ENCODE peak calls at places on chromosomes 7 and 10, in eight cellular contexts. W is Right ventricle myocardium inferior, P is astrocyte of the spinal cord, E is nephron progenitor cell, L is left lung, M is T-cell, F is endodermal cell, Z is BJ. G is an unnamed sample.

GRCh38 chr7:16813232-16813616 is 8.4 kb upstream of the AGR2 start:
- DNase-seq in W (no peak), L (no peak), Z (no peak), E (no peak), F (no peak), P (peak; percentile 81), M (no peak), G (no peak)

GRCh38 chr7:17374654-17375053 is 76.2 kb downstream of the AHR start:
- DNase-seq in Z (no peak), L (no peak), P (peak; percentile 41), W (no peak), M (no peak), F (no peak), E (no peak), G (no peak)

GRCh38 chr10:99551158-99551557 is 18.4 kb downstream of the NKX2-3 start:
- DNase-seq in E (no peak), L (no peak), Z (no peak), F (peak; percentile 55), W (no peak), M (no peak), P (no peak), G (no peak)

GRCh38 chr7:130940326-130940725 is 206.3 kb upstream of the KLF14 start:
- DNase-seq in L (no peak), W (no peak), P (peak; percentile 28), M (no peak), Z (no peak), F (no peak), E (no peak), G (no peak)

GRCh38 chr7:136064098-136064497 is 86.9 kb upstream of the MTPN start:
- DNase-seq in F (no peak), L (no peak), W (no peak), E (no peak), Z (no peak), M (no peak), P (no peak), G (no peak)

GRCh38 chr10:130231211-130231850 is 95.1 kb downstream of the GLRX3 start:
- DNase-seq in L (no peak), W (no peak), E (no peak), P (no peak), M (no peak), Z (no peak), F (peak; percentile 36), G (no peak)

GRCh38 chr10:124128811-124129145 is 35.4 kb upstream of the CHST15 start:
- DNase-seq in L (no peak), M (no peak), Z (no peak), W (no peak), F (no peak), P (no peak), E (no peak), G (no peak)

GRCh38 chr10:11874568-11875182 is 51.5 kb downstream of the PROSER2 start:
- DNase-seq in P (peak; percentile 7), M (peak; percentile 14), Z (no peak), W (peak; percentile 65), F (peak; percentile 90), E (peak; percentile 63), L (no peak), G (peak; percentile 76)

GRCh38 chr10:48525956-48526355 is 78.9 kb downstream of the ARHGAP22 start:
- DNase-seq in Z (no peak), P (no peak), L (no peak), W (no peak), F (peak; percentile 41), M (no peak), E (no peak), G (no peak)

GRCh38 chr10:27372095-27372494 is 131.5 kb upstream of the ACBD5 start:
- DNase-seq in F (no peak), P (no peak), E (no peak), Z (peak; percentile 52), W (no peak), M (no peak), L (no peak), G (no peak)

GRCh38 chr7:39650676-39651075 is 27.3 kb downstream of the RALA start:
- DNase-seq in W (no peak), L (no peak), P (peak; percentile 71), M (no peak), Z (no peak), E (no peak), F (no peak), G (no peak)

GRCh38 chr7:35035511-35035921 is 1.8 kb downstream of the DPY19L1 start:
- DNase-seq in F (peak; percentile 76), E (no peak), M (no peak), L (no peak), P (peak; percentile 69), W (no peak), Z (no peak), G (no peak)

GRCh38 chr7:134935701-134936100 is 50.6 kb upstream of the AGBL3 start:
- DNase-seq in E (no peak), W (no peak), L (no peak), F (no peak), P (peak; percentile 34), M (no peak), Z (no peak), G (no peak)

GRCh38 chr10:131050162-131050766 is 261.3 kb downstream of the TCERG1L start:
- DNase-seq in E (no peak), L (no peak), P (no peak), W (no peak), F (no peak), Z (no peak), M (no peak), G (no peak)

GRCh38 chr10:17981766-17982380 is 30.2 kb downstream of the SLC39A12 start:
- DNase-seq in W (no peak), P (peak; percentile 86), F (no peak), E (no peak), L (no peak), M (no peak), Z (peak; percentile 18), G (no peak)

GRCh38 chr7:91299952-91300775 is 35.9 kb downstream of the FZD1 start:
- DNase-seq in F (no peak), E (no peak), L (no peak), P (no peak), Z (no peak), M (no peak), W (no peak), G (no peak)

GRCh38 chr7:73358590-73359275 is 30.8 kb downstream of the FKBP6 start:
- DNase-seq in Z (no peak), W (no peak), E (no peak), L (no peak), M (no peak), F (no peak), P (no peak), G (no peak)

GRCh38 chr7:44489955-44490350 is 505 bp downstream of the NUDCD3 start:
- DNase-seq in F (no peak), M (peak; percentile 51), L (no peak), P (peak; percentile 44), W (peak; percentile 69), Z (no peak), E (no peak), G (no peak)

GRCh38 chr7:106010331-106010730 is 47.3 kb downstream of the CDHR3 start:
- DNase-seq in L (no peak), Z (no peak), E (peak; percentile 20), W (no peak), P (peak; percentile 8), F (no peak), M (no peak), G (no peak)

GRCh38 chr7:100914879-100915442 is 19.3 kb upstream of the ACHE start:
- DNase-seq in L (no peak), M (no peak), P (no peak), Z (no peak), F (no peak), E (no peak), W (no peak), G (no peak)

GRCh38 chr10:63464402-63465292 is 1.1 kb downstream of the JMJD1C start:
- DNase-seq in M (no peak), P (peak; percentile 42), L (no peak), E (no peak), F (no peak), W (no peak), Z (no peak), G (no peak)

GRCh38 chr10:96972264-96972663 is 140.2 kb downstream of the LCOR start:
- DNase-seq in E (no peak), L (no peak), Z (no peak), W (no peak), P (no peak), F (no peak), M (no peak), G (no peak)

GRCh38 chr7:23350466-23350865 is 51.3 kb downstream of the MALSU1 start:
- DNase-seq in E (no peak), M (no peak), F (no peak), P (no peak), L (no peak), W (no peak), Z (no peak), G (no peak)

GRCh38 chr10:119273413-119273812 is 66.0 kb downstream of the GRK5 start:
- DNase-seq in M (no peak), L (no peak), E (no peak), Z (no peak), W (no peak), F (no peak), P (no peak), G (no peak)

GRCh38 chr7:50793947-50794570 is 11.4 kb upstream of the GRB10 start:
- DNase-seq in W (no peak), P (no peak), Z (no peak), M (no peak), E (no peak), L (no peak), F (peak; percentile 51), G (no peak)

GRCh38 chr7:101432316-101432715 is 69.6 kb downstream of the COL26A1 start:
- DNase-seq in M (no peak), E (no peak), W (no peak), P (no peak), F (no peak), L (peak; percentile 14), Z (no peak), G (no peak)

GRCh38 chr7:20229652-20230500 is 12.7 kb upstream of the MACC1 start:
- DNase-seq in M (no peak), F (no peak), L (no peak), E (no peak), Z (peak; percentile 63), P (peak; percentile 93), W (no peak), G (no peak)

GRCh38 chr10:114900658-114901057 is 37.3 kb upstream of the TRUB1 start:
- DNase-seq in Z (no peak), M (no peak), W (no peak), E (no peak), F (no peak), L (peak; percentile 57), P (no peak), G (no peak)

GRCh38 chr10:79601939-79602338 is 8.8 kb upstream of the SFTPA1 start:
- DNase-seq in Z (no peak), W (no peak), P (no peak), F (no peak), M (no peak), L (no peak), E (no peak), G (no peak)

GRCh38 chr7:25215694-25216335 is 12.5 kb downstream of the NPVF start:
- DNase-seq in M (no peak), Z (no peak), E (no peak), P (no peak), L (no peak), W (no peak), F (peak; percentile 54), G (no peak)

GRCh38 chr10:125149278-125150047 is 10.9 kb downstream of the CTBP2 start:
- DNase-seq in M (no peak), F (peak; percentile 67), L (no peak), E (no peak), W (peak; percentile 79), P (peak; percentile 76), Z (no peak), G (peak; percentile 72)

GRCh38 chr10:36038316-36038715 is 396.2 kb upstream of the FZD8 start:
- DNase-seq in M (no peak), E (no peak), L (no peak), F (no peak), P (no peak), W (no peak), Z (no peak), G (no peak)

GRCh38 chr10:58107506-58107905 is 160.2 kb downstream of the IPMK start:
- DNase-seq in W (no peak), M (no peak), Z (peak; percentile 10), P (peak; percentile 86), F (no peak), E (no peak), L (no peak), G (no peak)

GRCh38 chr10:80204801-80205477 is 398 bp downstream of the ANXA11 start:
- DNase-seq in L (no peak), E (peak; percentile 48), Z (no peak), P (peak; percentile 28), F (peak; percentile 69), W (peak; percentile 84), M (no peak), G (peak; percentile 70)